ENCODE peak calls at places on chromosomes 13 and 19, in five cellular contexts. U, F, V, D and Y are unnamed samples.

GRCh38 chr13:106373304-106373988 is 162.0 kb downstream of the EFNB2 start:
- DNase-seq in U (no peak), F (no peak), V (no peak), D (no peak), Y (no peak)

GRCh38 chr19:35153701-35154534 is 617 bp upstream of the FXYD5 start:
- DNase-seq in U (no peak), F (peak; percentile 71), V (peak; percentile 68), D (no peak), Y (no peak)

GRCh38 chr13:37136633-37137032 is 31.2 kb upstream of the CSNK1A1L start:
- DNase-seq in U (no peak), F (no peak), V (no peak), D (no peak), Y (no peak)

GRCh38 chr13:30159446-30159839 is 147.9 kb downstream of the KATNAL1 start:
- DNase-seq in U (no peak), F (no peak), V (no peak), D (peak; percentile 54), Y (no peak)

GRCh38 chr13:83452292-83452950 is 429.9 kb downstream of the SLITRK1 start:
- DNase-seq in U (no peak), F (no peak), V (peak; percentile 37), D (no peak), Y (no peak)

GRCh38 chr19:7920520-7921301 is 573 bp downstream of the SNAPC2 start:
- DNase-seq in U (peak; percentile 100), F (peak; percentile 97), V (peak; percentile 100), D (peak; percentile 93), Y (peak; percentile 100)

GRCh38 chr13:76991432-76991795 is 467 bp upstream of the CLN5 start:
- DNase-seq in U (no peak), F (no peak), V (peak; percentile 60), D (peak; percentile 13), Y (peak; percentile 44)

GRCh38 chr13:104004572-104004971 is 938.4 kb upstream of the SLC10A2 start:
- DNase-seq in U (no peak), F (no peak), V (no peak), D (peak; percentile 52), Y (no peak)

GRCh38 chr19:56900573-56901097 is 60.1 kb upstream of the PEG3 start:
- DNase-seq in U (no peak), F (no peak), V (no peak), D (no peak), Y (no peak)

GRCh38 chr19:46951236-46951986 is 68.2 kb upstream of the NPAS1 start:
- DNase-seq in U (no peak), F (no peak), V (no peak), D (peak; percentile 79), Y (no peak)

GRCh38 chr13:23322353-23323336 is 110.9 kb downstream of the SACS start:
- DNase-seq in U (no peak), F (no peak), V (no peak), D (no peak), Y (no peak)

GRCh38 chr19:52369463-52370340 is at the start of gene ZNF880:
- DNase-seq in U (peak; percentile 93), F (peak; percentile 87), V (peak; percentile 94), D (peak; percentile 84), Y (peak; percentile 51)

GRCh38 chr13:36476661-36477060 is 44.4 kb downstream of the CCNA1 start:
- DNase-seq in U (no peak), F (no peak), V (no peak), D (no peak), Y (no peak)

GRCh38 chr19:8657869-8658268 is 27.4 kb downstream of the NFILZ start:
- DNase-seq in U (no peak), F (no peak), V (no peak), D (no peak), Y (no peak)

GRCh38 chr13:31638577-31638976 is 100.7 kb upstream of the RXFP2 start:
- DNase-seq in U (no peak), F (no peak), V (no peak), D (peak; percentile 69), Y (no peak)

GRCh38 chr13:113064534-113065405 is 40.8 kb upstream of the F7 start:
- DNase-seq in U (no peak), F (no peak), V (no peak), D (peak; percentile 8), Y (no peak)

GRCh38 chr13:27372896-27373295 is 51.5 kb upstream of the GTF3A start:
- DNase-seq in U (peak; percentile 85), F (no peak), V (peak; percentile 80), D (no peak), Y (no peak)

GRCh38 chr13:101520672-101521071 is 68.2 kb downstream of the ITGBL1 start:
- DNase-seq in U (no peak), F (no peak), V (no peak), D (peak; percentile 69), Y (no peak)

GRCh38 chr19:51094696-51095279 is 12.1 kb upstream of the KLK14 start:
- DNase-seq in U (peak; percentile 54), F (peak; percentile 75), V (peak; percentile 57), D (no peak), Y (no peak)

GRCh38 chr13:64556391-64556790 is 2673.7 kb downstream of the PCDH9 start:
- DNase-seq in U (no peak), F (no peak), V (no peak), D (no peak), Y (no peak)

GRCh38 chr19:29211562-29212416 is 1.2 kb downstream of the UQCRFS1 start:
- DNase-seq in U (no peak), F (no peak), V (no peak), D (peak; percentile 9), Y (no peak)

GRCh38 chr13:42484396-42484795 is 89.6 kb upstream of the TNFSF11 start:
- DNase-seq in U (no peak), F (no peak), V (no peak), D (peak; percentile 71), Y (no peak)

GRCh38 chr19:1467512-1468273 is 11.3 kb downstream of the C19orf25 start:
- DNase-seq in U (no peak), F (no peak), V (no peak), D (no peak), Y (no peak)

GRCh38 chr13:114212096-114212495 is 22.6 kb upstream of the CDC16 start:
- DNase-seq in U (no peak), F (no peak), V (no peak), D (no peak), Y (no peak)

GRCh38 chr19:9735986-9736385 is 32.6 kb downstream of the ZNF846 start:
- DNase-seq in U (no peak), F (no peak), V (no peak), D (no peak), Y (no peak)

GRCh38 chr19:29576761-29577661 is 29.1 kb upstream of the POP4 start:
- DNase-seq in U (no peak), F (peak; percentile 20), V (no peak), D (peak; percentile 43), Y (no peak)

GRCh38 chr13:19158006-19158405 is 23.6 kb downstream of the TUBA3C start:
- DNase-seq in U (no peak), F (no peak), V (no peak), D (no peak), Y (no peak)

GRCh38 chr19:23095406-23095805 is 21.4 kb upstream of the ZNF730 start:
- DNase-seq in U (no peak), F (no peak), V (no peak), D (no peak), Y (no peak)

GRCh38 chr13:59447846-59448620 is 715.7 kb downstream of the DIAPH3 start:
- DNase-seq in U (no peak), F (peak; percentile 73), V (no peak), D (peak; percentile 17), Y (no peak)

GRCh38 chr13:43134896-43135295 is 111.5 kb downstream of the DNAJC15 start:
- DNase-seq in U (no peak), F (no peak), V (no peak), D (no peak), Y (no peak)

GRCh38 chr13:64278493-64278892 is 2862.8 kb upstream of the PCDH20 start:
- DNase-seq in U (no peak), F (no peak), V (no peak), D (no peak), Y (no peak)

GRCh38 chr19:52211926-52212571 is 22.2 kb downstream of the PPP2R1A start:
- DNase-seq in U (no peak), F (no peak), V (no peak), D (no peak), Y (no peak)

GRCh38 chr19:2887391-2887914 is 13.3 kb upstream of the ZNF57 start:
- DNase-seq in U (no peak), F (peak; percentile 34), V (no peak), D (peak; percentile 66), Y (no peak)

GRCh38 chr19:55546822-55547614 is 1.7 kb upstream of the SBK3 start:
- DNase-seq in U (peak; percentile 37), F (no peak), V (peak; percentile 89), D (peak; percentile 26), Y (no peak)
- H3K4me1 ChIP-seq in U (peaks cover 9% of the 10 kb centered on the region), F (no peaks in the 10 kb centered on the region), V (peaks cover 17% of the 10 kb centered on the region), D (peaks cover 19% of the 10 kb centered on the region), Y (peaks cover 17% of the 10 kb centered on the region)

GRCh38 chr19:41350735-41351338 is 2.9 kb downstream of the TGFB1 start:
- DNase-seq in U (no peak), F (peak; percentile 32), V (no peak), D (no peak), Y (no peak)
- H3K27ac ChIP-seq in U (no peak overlapping the region), F (no peak overlapping the region), V (peak overlapping the region; percentile 84), D (no peak overlapping the region), Y (peak overlapping the region; percentile 95)

GRCh38 chr19:6272913-6273600 is 6.7 kb downstream of the MLLT1 start:
- DNase-seq in U (no peak), F (no peak), V (no peak), D (no peak), Y (no peak)
- H3K4me1 ChIP-seq in U (peaks cover 81% of the 10 kb centered on the region), F (peaks cover 12% of the 10 kb centered on the region), V (peaks cover 100% of the 10 kb centered on the region), D (peaks cover 43% of the 10 kb centered on the region), Y (peaks cover 87% of the 10 kb centered on the region)

GRCh38 chr13:110400786-110401533 is 93.9 kb downstream of the COL4A2 start:
- DNase-seq in U (no peak), F (no peak), V (no peak), D (no peak), Y (no peak)
- H3K27ac ChIP-seq in U (no peak overlapping the region), F (no peak overlapping the region), V (no peak overlapping the region), D (no peak overlapping the region), Y (peak overlapping the region; percentile 24)

GRCh38 chr19:4700573-4700970 is 23.1 kb downstream of the DPP9 start:
- DNase-seq in U (no peak), F (no peak), V (no peak), D (no peak), Y (no peak)
- H3K4me1 ChIP-seq in U (peaks cover 4% of the 10 kb centered on the region), F (no peaks in the 10 kb centered on the region), V (peaks cover 21% of the 10 kb centered on the region), D (peaks cover 25% of the 10 kb centered on the region), Y (no peaks in the 10 kb centered on the region)

GRCh38 chr13:33612641-33613638 is 205.0 kb upstream of the RFC3 start:
- DNase-seq in U (no peak), F (no peak), V (no peak), D (no peak), Y (no peak)
- H3K27ac ChIP-seq in U (no peak overlapping the region), F (no peak overlapping the region), V (no peak overlapping the region), D (no peak overlapping the region), Y (no peak overlapping the region)

GRCh38 chr19:53598361-53598760 is 33.4 kb upstream of the DPRX start:
- DNase-seq in U (no peak), F (no peak), V (no peak), D (no peak), Y (no peak)
- H3K4me1 ChIP-seq in U (no peaks in the 10 kb centered on the region), F (peaks cover 3% of the 10 kb centered on the region), V (no peaks in the 10 kb centered on the region), D (no peaks in the 10 kb centered on the region), Y (no peaks in the 10 kb centered on the region)